ENCODE peak calls at places on chromosomes 13 and 19, in four cellular contexts. One of them, this sample, is unnamed.

GRCh38 chr13:97226788-97227627 is 4.9 kb downstream of the MBNL2 start:
- DNase-seq in psoas muscle: no peak
- DNase-seq in left lung: no peak
- DNase-seq in astrocyte of the spinal cord: no peak
- DNase-seq in this sample: peak

GRCh38 chr19:13164370-13165090 is 14.3 kb downstream of the IER2 start:
- DNase-seq in psoas muscle: peak
- DNase-seq in left lung: peak
- DNase-seq in astrocyte of the spinal cord: peak
- DNase-seq in this sample: peak

GRCh38 chr13:34555988-34556387 is 386.1 kb upstream of the NBEA start:
- DNase-seq in astrocyte of the spinal cord: no peak
- DNase-seq in left lung: no peak
- DNase-seq in psoas muscle: no peak
- DNase-seq in this sample: no peak

GRCh38 chr13:106536244-106537034 is 977 bp upstream of the EFNB2 start:
- DNase-seq in psoas muscle: peak
- DNase-seq in astrocyte of the spinal cord: peak
- DNase-seq in left lung: peak
- DNase-seq in this sample: peak

GRCh38 chr19:55673889-55674288 is 1.1 kb upstream of the EPN1 start:
- DNase-seq in astrocyte of the spinal cord: no peak
- DNase-seq in left lung: no peak
- DNase-seq in psoas muscle: no peak
- DNase-seq in this sample: no peak

GRCh38 chr13:112990783-112991182 is 21.8 kb downstream of the MCF2L start:
- DNase-seq in astrocyte of the spinal cord: no peak
- DNase-seq in psoas muscle: no peak
- DNase-seq in left lung: no peak
- DNase-seq in this sample: no peak

GRCh38 chr13:21060063-21060826 is 1.1 kb downstream of the LATS2 start:
- DNase-seq in psoas muscle: peak
- DNase-seq in astrocyte of the spinal cord: peak
- DNase-seq in left lung: peak
- DNase-seq in this sample: peak

GRCh38 chr19:12769689-12770088 is 5.7 kb downstream of the HOOK2 start:
- DNase-seq in astrocyte of the spinal cord: no peak
- DNase-seq in left lung: peak
- DNase-seq in psoas muscle: no peak
- DNase-seq in this sample: no peak

GRCh38 chr13:98365291-98365690 is 188.2 kb upstream of the RNF113B start:
- DNase-seq in psoas muscle: no peak
- DNase-seq in astrocyte of the spinal cord: no peak
- DNase-seq in left lung: no peak
- DNase-seq in this sample: no peak